ENCODE peak calls at places on chromosomes 3 and 15, in ten cellular contexts. One of them, this sample, is unnamed.

GRCh38 chr3:44950273-44950672 is 25.7 kb downstream of the ZDHHC3 start:
- DNase-seq in HFF-Myc: no peak
- DNase-seq in AG20443: no peak
- DNase-seq in naive thymus-derived CD8-positive, alpha-beta T cell: no peak
- DNase-seq in C1 segment of cervical spinal cord: no peak
- DNase-seq in T-helper 17 cell: no peak
- DNase-seq in astrocyte of the hippocampus: no peak
- DNase-seq in tibial nerve: no peak
- DNase-seq in heart left ventricle: no peak
- DNase-seq in NCI-H1092 treated with DMSO at 0.1 percent for 48 hours: no peak
- DNase-seq in this sample: no peak

GRCh38 chr15:51312132-51312531 is 26.3 kb downstream of the CYP19A1 start:
- DNase-seq in HFF-Myc: peak
- DNase-seq in naive thymus-derived CD8-positive, alpha-beta T cell: no peak
- DNase-seq in astrocyte of the hippocampus: no peak
- DNase-seq in tibial nerve: no peak
- DNase-seq in NCI-H1092 treated with DMSO at 0.1 percent for 48 hours: no peak
- DNase-seq in C1 segment of cervical spinal cord: no peak
- DNase-seq in heart left ventricle: no peak
- DNase-seq in T-helper 17 cell: no peak
- DNase-seq in AG20443: no peak
- DNase-seq in this sample: no peak

GRCh38 chr3:170792511-170792910 is 77.5 kb downstream of the RPL22L1 start:
- DNase-seq in astrocyte of the hippocampus: no peak
- DNase-seq in naive thymus-derived CD8-positive, alpha-beta T cell: no peak
- DNase-seq in T-helper 17 cell: no peak
- DNase-seq in tibial nerve: no peak
- DNase-seq in AG20443: no peak
- DNase-seq in NCI-H1092 treated with DMSO at 0.1 percent for 48 hours: no peak
- DNase-seq in C1 segment of cervical spinal cord: no peak
- DNase-seq in HFF-Myc: no peak
- DNase-seq in heart left ventricle: no peak
- DNase-seq in this sample: no peak

GRCh38 chr3:155791190-155791589 is 14.9 kb downstream of the C3orf33 start:
- DNase-seq in NCI-H1092 treated with DMSO at 0.1 percent for 48 hours: no peak
- DNase-seq in naive thymus-derived CD8-positive, alpha-beta T cell: no peak
- DNase-seq in T-helper 17 cell: no peak
- DNase-seq in heart left ventricle: no peak
- DNase-seq in tibial nerve: no peak
- DNase-seq in C1 segment of cervical spinal cord: no peak
- DNase-seq in astrocyte of the hippocampus: no peak
- DNase-seq in AG20443: no peak
- DNase-seq in HFF-Myc: no peak
- DNase-seq in this sample: no peak

GRCh38 chr3:14803981-14804834 is 14.6 kb upstream of the FGD5 start:
- DNase-seq in C1 segment of cervical spinal cord: no peak
- DNase-seq in T-helper 17 cell: no peak
- DNase-seq in heart left ventricle: peak
- DNase-seq in naive thymus-derived CD8-positive, alpha-beta T cell: no peak
- DNase-seq in tibial nerve: no peak
- DNase-seq in HFF-Myc: no peak
- DNase-seq in astrocyte of the hippocampus: no peak
- DNase-seq in AG20443: no peak
- DNase-seq in NCI-H1092 treated with DMSO at 0.1 percent for 48 hours: no peak
- DNase-seq in this sample: no peak

GRCh38 chr3:187684880-187685279 is 14.7 kb upstream of the SST start:
- DNase-seq in tibial nerve: no peak
- DNase-seq in astrocyte of the hippocampus: peak
- DNase-seq in NCI-H1092 treated with DMSO at 0.1 percent for 48 hours: no peak
- DNase-seq in C1 segment of cervical spinal cord: no peak
- DNase-seq in AG20443: no peak
- DNase-seq in T-helper 17 cell: no peak
- DNase-seq in heart left ventricle: no peak
- DNase-seq in naive thymus-derived CD8-positive, alpha-beta T cell: no peak
- DNase-seq in HFF-Myc: no peak
- DNase-seq in this sample: no peak

GRCh38 chr3:37163262-37164020 is 10.9 kb downstream of the LRRFIP2 start:
- DNase-seq in astrocyte of the hippocampus: peak
- DNase-seq in tibial nerve: no peak
- DNase-seq in heart left ventricle: no peak
- DNase-seq in NCI-H1092 treated with DMSO at 0.1 percent for 48 hours: no peak
- DNase-seq in HFF-Myc: peak
- DNase-seq in AG20443: peak
- DNase-seq in T-helper 17 cell: no peak
- DNase-seq in naive thymus-derived CD8-positive, alpha-beta T cell: no peak
- DNase-seq in C1 segment of cervical spinal cord: no peak
- DNase-seq in this sample: no peak

GRCh38 chr3:146625117-146625775 is 20.1 kb upstream of the PLSCR5 start:
- DNase-seq in AG20443: peak
- DNase-seq in tibial nerve: no peak
- DNase-seq in heart left ventricle: no peak
- DNase-seq in T-helper 17 cell: no peak
- DNase-seq in HFF-Myc: no peak
- DNase-seq in NCI-H1092 treated with DMSO at 0.1 percent for 48 hours: no peak
- DNase-seq in C1 segment of cervical spinal cord: no peak
- DNase-seq in astrocyte of the hippocampus: no peak
- DNase-seq in naive thymus-derived CD8-positive, alpha-beta T cell: no peak
- DNase-seq in this sample: no peak

GRCh38 chr15:46331546-46331945 is 696.7 kb downstream of the SQOR start:
- DNase-seq in naive thymus-derived CD8-positive, alpha-beta T cell: no peak
- DNase-seq in HFF-Myc: no peak
- DNase-seq in NCI-H1092 treated with DMSO at 0.1 percent for 48 hours: no peak
- DNase-seq in AG20443: no peak
- DNase-seq in tibial nerve: no peak
- DNase-seq in astrocyte of the hippocampus: no peak
- DNase-seq in heart left ventricle: no peak
- DNase-seq in C1 segment of cervical spinal cord: no peak
- DNase-seq in T-helper 17 cell: no peak
- DNase-seq in this sample: no peak

GRCh38 chr15:36468746-36469145 is 110.7 kb upstream of the CDIN1 start:
- DNase-seq in C1 segment of cervical spinal cord: no peak
- DNase-seq in HFF-Myc: peak
- DNase-seq in NCI-H1092 treated with DMSO at 0.1 percent for 48 hours: no peak
- DNase-seq in astrocyte of the hippocampus: peak
- DNase-seq in heart left ventricle: peak
- DNase-seq in T-helper 17 cell: no peak
- DNase-seq in AG20443: peak
- DNase-seq in naive thymus-derived CD8-positive, alpha-beta T cell: no peak
- DNase-seq in tibial nerve: no peak
- DNase-seq in this sample: no peak

GRCh38 chr3:194785315-194785714 is 99.6 kb downstream of the FAM43A start:
- DNase-seq in C1 segment of cervical spinal cord: no peak
- DNase-seq in AG20443: no peak
- DNase-seq in naive thymus-derived CD8-positive, alpha-beta T cell: no peak
- DNase-seq in NCI-H1092 treated with DMSO at 0.1 percent for 48 hours: no peak
- DNase-seq in tibial nerve: no peak
- DNase-seq in astrocyte of the hippocampus: no peak
- DNase-seq in HFF-Myc: no peak
- DNase-seq in heart left ventricle: no peak
- DNase-seq in T-helper 17 cell: no peak
- DNase-seq in this sample: no peak

GRCh38 chr3:141262306-141262705 is 30.7 kb downstream of the PXYLP1 start:
- DNase-seq in naive thymus-derived CD8-positive, alpha-beta T cell: no peak
- DNase-seq in heart left ventricle: no peak
- DNase-seq in HFF-Myc: no peak
- DNase-seq in T-helper 17 cell: no peak
- DNase-seq in C1 segment of cervical spinal cord: no peak
- DNase-seq in tibial nerve: no peak
- DNase-seq in NCI-H1092 treated with DMSO at 0.1 percent for 48 hours: no peak
- DNase-seq in astrocyte of the hippocampus: peak
- DNase-seq in AG20443: peak
- DNase-seq in this sample: no peak

GRCh38 chr3:140088058-140088457 is 153.1 kb downstream of the CLSTN2 start:
- DNase-seq in AG20443: no peak
- DNase-seq in NCI-H1092 treated with DMSO at 0.1 percent for 48 hours: no peak
- DNase-seq in HFF-Myc: no peak
- DNase-seq in heart left ventricle: no peak
- DNase-seq in T-helper 17 cell: no peak
- DNase-seq in tibial nerve: no peak
- DNase-seq in C1 segment of cervical spinal cord: no peak
- DNase-seq in astrocyte of the hippocampus: no peak
- DNase-seq in naive thymus-derived CD8-positive, alpha-beta T cell: no peak
- DNase-seq in this sample: no peak

GRCh38 chr3:139251529-139251928 is 92.3 kb upstream of the MRPS22 start:
- DNase-seq in NCI-H1092 treated with DMSO at 0.1 percent for 48 hours: no peak
- DNase-seq in C1 segment of cervical spinal cord: no peak
- DNase-seq in astrocyte of the hippocampus: no peak
- DNase-seq in AG20443: no peak
- DNase-seq in T-helper 17 cell: no peak
- DNase-seq in naive thymus-derived CD8-positive, alpha-beta T cell: no peak
- DNase-seq in tibial nerve: no peak
- DNase-seq in heart left ventricle: no peak
- DNase-seq in HFF-Myc: no peak
- DNase-seq in this sample: no peak

GRCh38 chr3:112685435-112685834 is 44.5 kb upstream of the CCDC80 start:
- DNase-seq in T-helper 17 cell: no peak
- DNase-seq in AG20443: peak
- DNase-seq in tibial nerve: no peak
- DNase-seq in naive thymus-derived CD8-positive, alpha-beta T cell: no peak
- DNase-seq in NCI-H1092 treated with DMSO at 0.1 percent for 48 hours: no peak
- DNase-seq in astrocyte of the hippocampus: peak
- DNase-seq in C1 segment of cervical spinal cord: no peak
- DNase-seq in heart left ventricle: no peak
- DNase-seq in HFF-Myc: peak
- DNase-seq in this sample: no peak

GRCh38 chr3:192816274-192816853 is 89.0 kb upstream of the FGF12 start:
- DNase-seq in AG20443: peak
- DNase-seq in astrocyte of the hippocampus: peak
- DNase-seq in T-helper 17 cell: no peak
- DNase-seq in tibial nerve: peak
- DNase-seq in NCI-H1092 treated with DMSO at 0.1 percent for 48 hours: peak
- DNase-seq in C1 segment of cervical spinal cord: no peak
- DNase-seq in HFF-Myc: peak
- DNase-seq in heart left ventricle: no peak
- DNase-seq in naive thymus-derived CD8-positive, alpha-beta T cell: no peak
- DNase-seq in this sample: no peak

GRCh38 chr15:77630956-77631789 is 1.5 kb downstream of the LINGO1 start:
- DNase-seq in T-helper 17 cell: no peak
- DNase-seq in AG20443: no peak
- DNase-seq in C1 segment of cervical spinal cord: peak
- DNase-seq in heart left ventricle: no peak
- DNase-seq in HFF-Myc: no peak
- DNase-seq in tibial nerve: no peak
- DNase-seq in astrocyte of the hippocampus: peak
- DNase-seq in naive thymus-derived CD8-positive, alpha-beta T cell: no peak
- DNase-seq in NCI-H1092 treated with DMSO at 0.1 percent for 48 hours: no peak
- DNase-seq in this sample: peak

GRCh38 chr3:44914936-44915335 is 40.5 kb downstream of the TGM4 start:
- DNase-seq in C1 segment of cervical spinal cord: no peak
- DNase-seq in T-helper 17 cell: no peak
- DNase-seq in tibial nerve: no peak
- DNase-seq in NCI-H1092 treated with DMSO at 0.1 percent for 48 hours: no peak
- DNase-seq in naive thymus-derived CD8-positive, alpha-beta T cell: no peak
- DNase-seq in AG20443: peak
- DNase-seq in heart left ventricle: no peak
- DNase-seq in astrocyte of the hippocampus: no peak
- DNase-seq in HFF-Myc: no peak
- DNase-seq in this sample: peak

GRCh38 chr3:191328383-191328962 is 721 bp upstream of the CCDC50 start:
- DNase-seq in tibial nerve: no peak
- DNase-seq in AG20443: no peak
- DNase-seq in naive thymus-derived CD8-positive, alpha-beta T cell: no peak
- DNase-seq in heart left ventricle: no peak
- DNase-seq in NCI-H1092 treated with DMSO at 0.1 percent for 48 hours: no peak
- DNase-seq in astrocyte of the hippocampus: no peak
- DNase-seq in T-helper 17 cell: no peak
- DNase-seq in HFF-Myc: no peak
- DNase-seq in C1 segment of cervical spinal cord: no peak
- DNase-seq in this sample: no peak

GRCh38 chr3:146709969-146710368 is 104.8 kb upstream of the PLSCR5 start:
- DNase-seq in AG20443: no peak
- DNase-seq in tibial nerve: no peak
- DNase-seq in astrocyte of the hippocampus: no peak
- DNase-seq in NCI-H1092 treated with DMSO at 0.1 percent for 48 hours: no peak
- DNase-seq in naive thymus-derived CD8-positive, alpha-beta T cell: no peak
- DNase-seq in heart left ventricle: no peak
- DNase-seq in C1 segment of cervical spinal cord: no peak
- DNase-seq in HFF-Myc: no peak
- DNase-seq in T-helper 17 cell: no peak
- DNase-seq in this sample: no peak